ENCODE peak calls at places on chromosomes 11 and 22, in six cellular contexts. U is epithelial cell of esophagus; V is GM23338; Q is HS-27A; A is CD4-positive, alpha-beta T cell; T is activated naive CD8-positive, alpha-beta T cell treated with anti-CD3 and anti-CD28 coated beads for 36 hours. E is an unnamed sample.

GRCh38 chr22:33737662-33738061 is 182.6 kb downstream of the LARGE1 start:
- DNase-seq in U (no peak), V (no peak), Q (no peak), A (no peak), T (no peak), E (no peak)

GRCh38 chr11:10809373-10810199 is 860 bp upstream of the EIF4G2 start:
- DNase-seq in U (peak; percentile 56), V (peak; percentile 94), Q (peak; percentile 47), A (peak; percentile 39), T (no peak), E (peak; percentile 68)

GRCh38 chr11:124302291-124302690 is 11.5 kb downstream of the OR8D1 start:
- DNase-seq in U (no peak), V (no peak), Q (no peak), A (no peak), T (no peak), E (no peak)

GRCh38 chr11:88398372-88399140 is 61.0 kb upstream of the CTSC start:
- DNase-seq in U (peak; percentile 92), V (no peak), Q (peak; percentile 56), A (no peak), T (no peak), E (no peak)

GRCh38 chr11:58788355-58789023 is 56.0 kb downstream of the GLYATL2 start:
- DNase-seq in U (peak; percentile 93), V (peak; percentile 81), Q (no peak), A (peak; percentile 14), T (peak; percentile 18), E (peak; percentile 30)

GRCh38 chr22:20646906-20647305 is 127.0 kb upstream of the SERPIND1 start:
- DNase-seq in U (no peak), V (no peak), Q (no peak), A (no peak), T (no peak), E (no peak)

GRCh38 chr22:29251265-29251664 is 16.5 kb downstream of the RHBDD3 start:
- DNase-seq in U (no peak), V (no peak), Q (no peak), A (no peak), T (no peak), E (no peak)

GRCh38 chr22:29692327-29692640 is 27.5 kb upstream of the CABP7 start:
- DNase-seq in U (no peak), V (no peak), Q (no peak), A (no peak), T (no peak), E (no peak)

GRCh38 chr11:126265801-126266200 is 2.9 kb downstream of the SRPRA start:
- DNase-seq in U (no peak), V (no peak), Q (no peak), A (no peak), T (no peak), E (no peak)

GRCh38 chr11:105903113-105903512 is 118.9 kb downstream of the MSANTD4 start:
- DNase-seq in U (no peak), V (no peak), Q (no peak), A (no peak), T (no peak), E (no peak)

GRCh38 chr11:1936072-1936780 is 10.9 kb upstream of the MRPL23 start:
- DNase-seq in U (no peak), V (no peak), Q (no peak), A (no peak), T (no peak), E (no peak)

GRCh38 chr11:32105871-32106312 is 15.0 kb downstream of the RCN1 start:
- DNase-seq in U (no peak), V (no peak), Q (no peak), A (no peak), T (no peak), E (no peak)

GRCh38 chr11:95229199-95230053 is 1.6 kb downstream of the SESN3 start:
- DNase-seq in U (peak; percentile 46), V (peak; percentile 28), Q (no peak), A (no peak), T (no peak), E (no peak)